ENCODE peak calls at places on chromosomes 6 and 20, in six cellular contexts. M is heart right ventricle, K is HCEC 1CT, A is NCI-H774, U is colonic mucosa, F is DMS79. I is an unnamed sample.
A peak's percentile ranks its signal among the peaks of the same experiment; 100 is the strongest.

GRCh38 chr6:116973992-116974391 is 97.0 kb downstream of the RFX6 start:
- DNase-seq in A (no peak), M (no peak), K (no peak), F (no peak), U (no peak), I (no peak)

GRCh38 chr6:170383466-170384075 is 77.0 kb downstream of the FAM120B start:
- DNase-seq in F (no peak), A (no peak), U (no peak), K (no peak), M (no peak), I (no peak)

GRCh38 chr6:170049641-170050491 is 241.0 kb downstream of the DLL1 start:
- DNase-seq in M (peak; percentile 85), A (no peak), F (peak; percentile 46), U (peak; percentile 72), K (peak; percentile 55), I (peak; percentile 70)

GRCh38 chr6:71481021-71481420 is 192.4 kb downstream of the OGFRL1 start:
- DNase-seq in M (no peak), K (no peak), U (no peak), A (no peak), F (no peak), I (no peak)

GRCh38 chr20:32484221-32485125 is 100.7 kb downstream of the NOL4L start:
- DNase-seq in U (peak; percentile 71), K (no peak), F (no peak), M (no peak), A (peak; percentile 20), I (peak; percentile 89)

GRCh38 chr6:169969372-169970099 is 218.1 kb downstream of the ERMARD start:
- DNase-seq in M (peak; percentile 9), F (no peak), U (no peak), A (no peak), K (no peak), I (no peak)

GRCh38 chr6:118791499-118791898 is 102.5 kb upstream of the ASF1A start:
- DNase-seq in K (no peak), A (no peak), U (no peak), M (no peak), F (no peak), I (no peak)

GRCh38 chr20:61762886-61763739 is 302.6 kb downstream of the TAF4 start:
- DNase-seq in A (no peak), K (no peak), F (no peak), U (no peak), M (no peak), I (peak; percentile 60)

GRCh38 chr20:50115041-50115512 is 2.1 kb upstream of the UBE2V1 start:
- DNase-seq in A (no peak), F (no peak), K (no peak), M (no peak), U (no peak), I (no peak)

GRCh38 chr20:47220161-47220582 is 136.3 kb downstream of the ZMYND8 start:
- DNase-seq in M (peak; percentile 26), K (peak; percentile 25), U (peak; percentile 32), F (no peak), A (no peak), I (no peak)

GRCh38 chr20:2005359-2005758 is 11.5 kb upstream of the PDYN start:
- DNase-seq in A (no peak), F (no peak), M (no peak), K (peak; percentile 20), U (no peak), I (no peak)

GRCh38 chr6:26607434-26608230 is 10.9 kb downstream of the ABT1 start:
- DNase-seq in F (peak; percentile 0), A (peak; percentile 68), K (peak; percentile 54), M (no peak), U (peak; percentile 63), I (no peak)

GRCh38 chr6:45930419-45931059 is 85.1 kb downstream of the CLIC5 start:
- DNase-seq in A (peak; percentile 65), U (peak; percentile 79), M (peak; percentile 56), F (no peak), K (peak; percentile 63), I (peak; percentile 69)

GRCh38 chr20:3563548-3564177 is 92.8 kb downstream of the ATRN start:
- DNase-seq in U (peak; percentile 20), F (peak; percentile 50), M (no peak), A (peak; percentile 24), K (peak; percentile 52), I (no peak)

GRCh38 chr20:21352703-21353102 is 44.6 kb downstream of the NKX2-4 start:
- DNase-seq in A (no peak), U (no peak), M (no peak), K (peak; percentile 64), F (no peak), I (no peak)

GRCh38 chr20:43844778-43845614 is 69.7 kb upstream of the TOX2 start:
- DNase-seq in K (peak; percentile 94), M (peak; percentile 33), U (no peak), A (no peak), F (no peak), I (no peak)

GRCh38 chr6:42281570-42281969 is 63.9 kb upstream of the MRPS10 start:
- DNase-seq in U (no peak), F (no peak), A (no peak), K (no peak), M (no peak), I (no peak)

GRCh38 chr20:47620808-47621805 is 119.4 kb downstream of the NCOA3 start:
- DNase-seq in K (peak; percentile 72), A (peak; percentile 21), M (no peak), F (no peak), U (no peak), I (no peak)

GRCh38 chr6:67121115-67121514 is 1414.1 kb upstream of the EYS start:
- DNase-seq in F (no peak), U (no peak), A (no peak), K (no peak), M (no peak), I (no peak)

GRCh38 chr20:35907017-35907685 is 47.2 kb downstream of the SCAND1 start:
- DNase-seq in F (no peak), K (no peak), U (no peak), A (no peak), M (peak; percentile 36), I (no peak)

GRCh38 chr6:41037107-41037900 is 1.7 kb downstream of the UNC5CL start:
- DNase-seq in U (no peak), K (no peak), M (no peak), A (no peak), F (no peak), I (no peak)

GRCh38 chr6:38977101-38977500 is 71.5 kb upstream of the GLP1R start:
- DNase-seq in A (no peak), F (no peak), K (no peak), M (no peak), U (no peak), I (peak; percentile 28)

GRCh38 chr6:10759884-10760329 is 12.3 kb downstream of the TMEM14B start:
- DNase-seq in A (no peak), F (peak; percentile 92), M (no peak), K (peak; percentile 86), U (no peak), I (no peak)

GRCh38 chr6:146594495-146594894 is 4.3 kb upstream of the ADGB start:
- DNase-seq in F (no peak), U (no peak), M (no peak), K (no peak), A (no peak), I (no peak)

GRCh38 chr6:39005774-39006173 is 42.8 kb upstream of the GLP1R start:
- DNase-seq in F (peak; percentile 32), M (no peak), A (peak; percentile 37), U (no peak), K (no peak), I (no peak)

GRCh38 chr6:137112067-137112355 is 61.4 kb downstream of the IL22RA2 start:
- DNase-seq in M (no peak), A (no peak), U (no peak), K (peak; percentile 83), F (no peak), I (no peak)

GRCh38 chr20:34312544-34313217 is 9.5 kb upstream of the AHCY start:
- DNase-seq in A (peak; percentile 84), K (peak; percentile 79), F (peak; percentile 71), M (peak; percentile 82), U (peak; percentile 95), I (peak; percentile 90)

GRCh38 chr20:34663213-34663943 is 13.5 kb downstream of the PIGU start:
- DNase-seq in F (no peak), A (no peak), U (no peak), K (peak; percentile 14), M (no peak), I (no peak)

GRCh38 chr6:132072271-132072670 is 121.1 kb upstream of the CCN2 start:
- DNase-seq in A (peak; percentile 14), F (no peak), U (no peak), M (no peak), K (no peak), I (no peak)

GRCh38 chr6:20069130-20069529 is 143.1 kb downstream of the MBOAT1 start:
- DNase-seq in K (no peak), M (no peak), F (no peak), U (no peak), A (peak; percentile 91), I (no peak)

GRCh38 chr20:36399147-36399968 is 93.2 kb downstream of the DLGAP4 start:
- DNase-seq in K (peak; percentile 41), F (no peak), A (peak; percentile 62), M (no peak), U (peak; percentile 20), I (no peak)

GRCh38 chr20:59988141-59988540 is 29.9 kb downstream of the CDH26 start:
- DNase-seq in U (no peak), F (no peak), K (no peak), A (peak; percentile 39), M (no peak), I (peak; percentile 87)

GRCh38 chr6:142361765-142362540 is 60.1 kb downstream of the ADGRG6 start:
- DNase-seq in K (peak; percentile 83), M (no peak), U (no peak), A (no peak), F (no peak), I (no peak)

GRCh38 chr6:26421259-26422144 is 18.8 kb upstream of the BTN3A3 start:
- DNase-seq in F (peak; percentile 23), U (peak; percentile 80), K (peak; percentile 90), M (peak; percentile 53), A (peak; percentile 55), I (peak; percentile 67)

GRCh38 chr6:151242420-151242841 is 2.7 kb downstream of the AKAP12 start:
- DNase-seq in K (no peak), F (no peak), U (no peak), A (no peak), M (no peak), I (no peak)

GRCh38 chr6:101806241-101806640 is 412.7 kb downstream of the GRIK2 start:
- DNase-seq in M (no peak), U (no peak), F (no peak), A (no peak), K (peak; percentile 90), I (no peak)

GRCh38 chr6:105872244-105872643 is 213.9 kb upstream of the PRDM1 start:
- DNase-seq in F (no peak), U (no peak), M (no peak), A (no peak), K (no peak), I (no peak)

I was measured in left lung.